ENCODE peak calls at places on chromosome 16, in eight cellular contexts. J is A549, L is sigmoid colon, M is Panc1, N is left ventricle myocardium inferior, K is GM23338, B is transverse colon, F is heart right ventricle. H is an unnamed sample.

GRCh38 chr16:70635356-70636016 is 10.9 kb upstream of the IL34 start:
- DNase-seq in J (no peak), L (no peak), M (no peak), N (peak; percentile 33), K (peak; percentile 40), B (no peak), F (peak; percentile 38), H (no peak)

GRCh38 chr16:12674096-12674495 is 129.6 kb downstream of the CPPED1 start:
- DNase-seq in J (peak; percentile 9), L (no peak), M (no peak), N (no peak), K (no peak), B (no peak), F (no peak), H (no peak)

GRCh38 chr16:65070831-65071230 is 51.0 kb downstream of the CDH11 start:
- DNase-seq in J (peak; percentile 87), L (peak; percentile 80), M (peak; percentile 10), N (peak; percentile 58), K (peak; percentile 13), B (peak; percentile 52), F (peak; percentile 21), H (peak; percentile 93)

GRCh38 chr16:1450218-1450617 is 5.9 kb upstream of the CCDC154 start:
- DNase-seq in J (no peak), L (no peak), M (no peak), N (no peak), K (peak; percentile 52), B (no peak), F (no peak), H (no peak)

GRCh38 chr16:35751191-35751941 is 2292.0 kb downstream of the TP53TG3F start:
- DNase-seq in J (no peak), L (peak; percentile 66), M (no peak), N (no peak), K (no peak), B (no peak), F (peak; percentile 6), H (peak; percentile 46)

GRCh38 chr16:64586756-64587155 is 535.1 kb downstream of the CDH11 start:
- DNase-seq in J (no peak), L (no peak), M (no peak), N (no peak), K (no peak), B (no peak), F (no peak), H (no peak)

GRCh38 chr16:12646490-12647274 is 157.0 kb downstream of the CPPED1 start:
- DNase-seq in J (peak; percentile 45), L (no peak), M (no peak), N (no peak), K (no peak), B (no peak), F (no peak), H (no peak)

GRCh38 chr16:678858-679807 is 1.1 kb upstream of the STUB1 start:
- DNase-seq in J (peak; percentile 67), L (peak; percentile 90), M (no peak), N (peak; percentile 76), K (peak; percentile 82), B (peak; percentile 74), F (peak; percentile 82), H (peak; percentile 74)

GRCh38 chr16:84374160-84374489 is 5.8 kb downstream of the ATP2C2 start:
- DNase-seq in J (no peak), L (no peak), M (no peak), N (no peak), K (no peak), B (no peak), F (no peak), H (no peak)

GRCh38 chr16:29029168-29029994 is 44.5 kb downstream of the LAT start:
- DNase-seq in J (peak; percentile 81), L (peak; percentile 59), M (no peak), N (no peak), K (peak; percentile 57), B (no peak), F (no peak), H (no peak)

GRCh38 chr16:3578610-3579551 is 1.7 kb upstream of the NLRC3 start:
- DNase-seq in J (no peak), L (no peak), M (no peak), N (no peak), K (peak; percentile 39), B (peak; percentile 62), F (no peak), H (no peak)

GRCh38 chr16:24995469-24995868 is 19.7 kb downstream of the ARHGAP17 start:
- DNase-seq in J (peak; percentile 34), L (no peak), M (no peak), N (no peak), K (peak; percentile 60), B (no peak), F (no peak), H (no peak)
- TF ChIP-seq CTCF in J (no peak), L (no peak), M (peak; percentile 70), N (no peak), K (peak; percentile 40), B (no peak), F (no peak), H (no peak)

GRCh38 chr16:85584989-85585388 is 28.1 kb upstream of the GSE1 start:
- DNase-seq in J (no peak), L (no peak), M (no peak), N (no peak), K (no peak), B (no peak), F (no peak), H (no peak)
- H3K27ac ChIP-seq in J (no peak overlapping the region), L (no peak overlapping the region), M (no peak overlapping the region), N (no peak overlapping the region), K (no peak overlapping the region), B (no peak overlapping the region), F (no peak overlapping the region), H (no peak overlapping the region)

GRCh38 chr16:69171325-69172095 is 15.5 kb upstream of the SNTB2 start:
- DNase-seq in J (no peak), L (no peak), M (no peak), N (no peak), K (peak; percentile 66), B (no peak), F (no peak), H (no peak)

GRCh38 chr16:69180011-69180338 is 7.0 kb upstream of the SNTB2 start:
- DNase-seq in J (no peak), L (peak; percentile 26), M (no peak), N (no peak), K (no peak), B (no peak), F (no peak), H (no peak)

GRCh38 chr16:69179255-69180010 is 7.5 kb upstream of the SNTB2 start:
- DNase-seq in J (peak; percentile 37), L (peak; percentile 91), M (no peak), N (peak; percentile 68), K (no peak), B (peak; percentile 83), F (peak; percentile 55), H (peak; percentile 84)

DNA sequence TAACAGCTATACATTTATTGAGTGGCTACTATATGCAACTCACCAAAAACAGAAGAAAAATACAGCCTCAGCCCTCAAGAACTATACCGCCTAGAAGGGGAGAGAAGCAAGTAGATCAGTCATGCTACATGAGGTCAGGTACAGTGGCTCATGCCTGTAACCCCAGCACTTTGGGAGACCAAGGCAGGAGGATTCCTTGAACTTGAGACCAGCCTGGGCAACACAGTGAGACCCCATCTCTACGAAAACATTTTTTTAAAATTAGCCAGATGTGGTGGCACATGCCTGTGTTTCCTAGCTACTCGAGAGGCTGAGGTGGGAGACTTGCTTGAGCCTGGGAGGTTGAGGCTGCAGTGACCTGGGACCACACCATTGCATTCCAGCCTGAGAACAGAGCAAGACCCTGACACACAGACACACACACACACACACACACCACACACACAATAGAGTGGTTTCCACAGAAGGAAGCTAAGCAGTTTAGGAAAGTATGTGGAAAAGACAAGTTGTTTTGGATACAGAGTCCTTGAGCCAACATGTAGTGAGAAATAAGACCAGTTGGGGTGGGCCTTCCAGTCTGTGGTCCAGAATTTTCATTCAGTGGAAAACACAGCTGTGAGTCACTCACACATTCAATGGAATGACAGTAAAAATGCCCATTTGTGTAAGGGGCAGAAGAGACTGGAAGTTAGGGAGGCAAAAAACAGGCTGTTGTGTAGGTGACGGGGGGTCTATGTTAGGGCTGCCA is 10.8 kb upstream of the SNTB2 start:
- DNase-seq in J (no peak), L (peak; percentile 52), M (no peak), N (no peak), K (no peak), B (no peak), F (no peak), H (no peak)
- H3K4me1 ChIP-seq in J (peaks cover 37% of the 10 kb centered on the region), L (peaks cover 37% of the 10 kb centered on the region), M (peaks cover 19% of the 10 kb centered on the region), N (peaks cover 36% of the 10 kb centered on the region), K (no peaks in the 10 kb centered on the region), B (peaks cover 50% of the 10 kb centered on the region), F (peaks cover 24% of the 10 kb centered on the region), H (no peaks in the 10 kb centered on the region)

DNA sequence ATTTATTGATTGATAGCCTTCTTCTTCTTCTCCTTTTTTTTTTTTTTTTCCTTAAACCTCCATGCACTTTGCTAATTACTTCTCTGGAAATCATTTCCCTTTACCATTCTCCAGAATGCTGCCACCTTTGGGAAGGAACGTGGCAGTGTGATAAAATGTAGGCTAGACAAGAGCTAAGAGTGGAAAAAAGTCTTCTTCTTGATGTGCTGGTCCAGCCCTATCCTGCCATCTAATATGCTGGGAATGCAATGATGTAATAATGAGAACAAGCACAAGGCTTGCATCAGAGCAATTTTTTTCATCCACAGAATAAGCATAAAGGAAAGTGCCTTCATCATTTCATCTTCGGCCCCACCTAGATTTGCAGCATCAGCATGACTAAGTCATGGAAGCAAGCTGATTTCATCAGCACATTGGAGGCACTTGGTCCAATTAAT is 128.7 kb upstream of the ZFHX3 start:
- DNase-seq in J (peak; percentile 86), L (no peak), M (peak; percentile 30), N (no peak), K (no peak), B (no peak), F (no peak), H (no peak)
- TF ChIP-seq CTCF in J (peak; percentile 55), L (no peak), M (peak; percentile 19), N (peak; percentile 51), K (peak; percentile 57), B (no peak), F (no peak), H (no peak)

H was measured in right atrium auricular region.